ENCODE peak calls at places on chromosomes 7 and 10, in four cellular contexts. L is iPS DF 19.7, S is EL, V is PC-3. R is an unnamed sample.

GRCh38 chr10:28620251-28620650 is 57.1 kb upstream of the BAMBI start:
- DNase-seq in L (no peak), S (no peak), V (no peak), R (no peak)

GRCh38 chr10:14374745-14375445 is 44.2 kb upstream of the FRMD4A start:
- DNase-seq in L (no peak), S (peak; percentile 71), V (no peak), R (no peak)

GRCh38 chr7:140455743-140456142 is 23.6 kb downstream of the MKRN1 start:
- DNase-seq in L (peak; percentile 82), S (no peak), V (no peak), R (no peak)

GRCh38 chr7:43942997-43943701 is 16.9 kb downstream of the UBE2D4 start:
- DNase-seq in L (no peak), S (no peak), V (peak; percentile 79), R (no peak)

GRCh38 chr10:49187044-49187484 is 1.1 kb downstream of the TMEM273 start:
- DNase-seq in L (no peak), S (no peak), V (no peak), R (no peak)

GRCh38 chr7:26393855-26394254 is 102.2 kb downstream of the SNX10 start:
- DNase-seq in L (no peak), S (no peak), V (peak; percentile 18), R (no peak)

GRCh38 chr7:157663061-157663863 is 326.5 kb downstream of the DNAJB6 start:
- DNase-seq in L (no peak), S (no peak), V (no peak), R (no peak)

GRCh38 chr10:60649485-60650271 is 128.6 kb upstream of the CDK1 start:
- DNase-seq in L (no peak), S (no peak), V (peak; percentile 76), R (no peak)

GRCh38 chr10:95525033-95525418 is 36.1 kb downstream of the SORBS1 start:
- DNase-seq in L (no peak), S (no peak), V (no peak), R (no peak)

GRCh38 chr7:107383203-107383602 is 86.7 kb upstream of the GPR22 start:
- DNase-seq in L (no peak), S (no peak), V (no peak), R (no peak)

GRCh38 chr10:31878486-31878885 is 50.1 kb downstream of the ARHGAP12 start:
- DNase-seq in L (no peak), S (no peak), V (no peak), R (no peak)

GRCh38 chr10:3068201-3068967 is 1.0 kb downstream of the PFKP start:
- DNase-seq in L (no peak), S (peak; percentile 64), V (peak; percentile 29), R (peak; percentile 30)

GRCh38 chr10:55793024-55793423 is 568.0 kb downstream of the ZWINT start:
- DNase-seq in L (no peak), S (no peak), V (peak; percentile 82), R (no peak)

GRCh38 chr7:158432369-158433270 is 155.0 kb downstream of the PTPRN2 start:
- DNase-seq in L (no peak), S (no peak), V (peak; percentile 90), R (no peak)

GRCh38 chr7:18361756-18362155 is 133.8 kb upstream of the HDAC9 start:
- DNase-seq in L (peak; percentile 77), S (peak; percentile 7), V (peak; percentile 20), R (no peak)

GRCh38 chr10:127090135-127090534 is 106.3 kb downstream of the INSYN2A start:
- DNase-seq in L (no peak), S (no peak), V (no peak), R (no peak)

GRCh38 chr10:5448333-5449048 is 36.1 kb downstream of the NET1 start:
- DNase-seq in L (no peak), S (no peak), V (no peak), R (no peak)

GRCh38 chr10:102449321-102450123 is 1.8 kb downstream of the C10orf95 start:
- DNase-seq in L (no peak), S (peak; percentile 58), V (peak; percentile 73), R (peak; percentile 58)

GRCh38 chr7:32890010-32890552 is 1.5 kb downstream of the KBTBD2 start:
- DNase-seq in L (no peak), S (peak; percentile 44), V (peak; percentile 17), R (no peak)

R was measured in NCI-H1048.